ENCODE peak calls at places on chromosome 7, in eight cellular contexts. G is AG04449; F is posterior cingulate gyrus; R is A172; E is GM23248; C is central memory CD4-positive, alpha-beta T cell; L is Panc1; W is hypothalamus. P is an unnamed sample.

GRCh38 chr7:114158275-114158674 is 239.5 kb upstream of the PPP1R3A start:
- DNase-seq in C (no peak), E (no peak), G (no peak), L (no peak), F (no peak), R (no peak), W (no peak), P (no peak)

GRCh38 chr7:41817386-41817785 is 114.5 kb upstream of the INHBA start:
- DNase-seq in E (peak), W (no peak), F (no peak), G (no peak), R (peak), L (no peak), C (no peak), P (no peak)

GRCh38 chr7:51289608-51290370 is 26.8 kb downstream of the COBL start:
- DNase-seq in G (no peak), F (no peak), W (no peak), E (no peak), L (no peak), R (no peak), C (no peak), P (no peak)

GRCh38 chr7:94391716-94392390 is 2.8 kb upstream of the COL1A2 start:
- DNase-seq in G (no peak), E (peak), R (no peak), C (no peak), F (no peak), W (no peak), L (no peak), P (no peak)

GRCh38 chr7:77980087-77980713 is 181.6 kb downstream of the PHTF2 start:
- DNase-seq in F (no peak), G (no peak), L (no peak), R (no peak), E (no peak), W (no peak), C (no peak), P (no peak)

GRCh38 chr7:28243861-28244260 is 63.3 kb upstream of the JAZF1 start:
- DNase-seq in G (no peak), E (no peak), W (no peak), R (no peak), L (no peak), C (no peak), F (no peak), P (no peak)

GRCh38 chr7:109246330-109247077 is 676.8 kb downstream of the DNAJB9 start:
- DNase-seq in R (peak), F (no peak), G (no peak), C (no peak), W (no peak), E (peak), L (no peak), P (no peak)

GRCh38 chr7:108413782-108414492 is 42.3 kb downstream of the NRCAM start:
- DNase-seq in R (peak), W (no peak), F (no peak), C (no peak), L (no peak), E (peak), G (no peak), P (no peak)

GRCh38 chr7:33868151-33868550 is 37.2 kb upstream of the BMPER start:
- DNase-seq in C (no peak), R (no peak), W (no peak), G (no peak), F (no peak), L (no peak), E (peak), P (no peak)

GRCh38 chr7:158015403-158016116 is 572.1 kb downstream of the PTPRN2 start:
- DNase-seq in W (no peak), C (no peak), L (no peak), E (no peak), R (no peak), F (no peak), G (no peak), P (no peak)

P was measured in sigmoid colon.